ENCODE peak calls at places on chromosomes 3 and 15, in seven cellular contexts. T is K562, F is HCT116, X is H1, I is SK-N-SH, Q is HepG2, W is GM12878. J is an unnamed sample.

GRCh38 chr3:128875556-128876120 is 3.8 kb upstream of the ACAD9 start:
- DNase-seq in T (peak), F (no peak), X (peak), I (peak), Q (peak), W (no peak), J (peak)

GRCh38 chr3:46571684-46572083 is 5.6 kb upstream of the LRRC2 start:
- DNase-seq in T (no peak), F (no peak), X (no peak), I (no peak), Q (no peak), W (no peak), J (no peak)

GRCh38 chr3:42831321-42831713 is 22.1 kb downstream of the ACKR2 start:
- DNase-seq in T (peak), F (peak), X (peak), I (peak), Q (peak), W (no peak), J (peak)

GRCh38 chr15:51759557-51760070 is 8.2 kb downstream of the TMOD2 start:
- DNase-seq in T (no peak), F (no peak), X (no peak), I (no peak), Q (peak), W (no peak), J (no peak)

GRCh38 chr3:101780661-101781060 is 1.6 kb downstream of the NXPE3 start:
- DNase-seq in T (no peak), F (no peak), X (no peak), I (peak), Q (peak), W (no peak), J (no peak)

GRCh38 chr15:64703632-64703959 is 71.8 kb downstream of the RBPMS2 start:
- DNase-seq in T (no peak), F (no peak), X (no peak), I (peak), Q (no peak), W (no peak), J (no peak)

GRCh38 chr15:95327661-95328060 is 1002.8 kb upstream of the NR2F2 start:
- DNase-seq in T (no peak), F (no peak), X (no peak), I (no peak), Q (no peak), W (no peak), J (no peak)

GRCh38 chr15:44595656-44596510 is 58.9 kb downstream of the EIF3J start:
- DNase-seq in T (no peak), F (no peak), X (no peak), I (no peak), Q (no peak), W (no peak), J (no peak)

GRCh38 chr15:81176291-81176893 is 20.3 kb upstream of the IL16 start:
- DNase-seq in T (no peak), F (no peak), X (no peak), I (no peak), Q (no peak), W (no peak), J (no peak)

GRCh38 chr3:38662544-38662943 is 13.1 kb upstream of the SCN5A start:
- DNase-seq in T (no peak), F (peak), X (no peak), I (no peak), Q (peak), W (no peak), J (peak)

GRCh38 chr15:75531041-75531450 is 48.1 kb downstream of the PTPN9 start:
- DNase-seq in T (no peak), F (no peak), X (no peak), I (no peak), Q (no peak), W (no peak), J (no peak)

DNA sequence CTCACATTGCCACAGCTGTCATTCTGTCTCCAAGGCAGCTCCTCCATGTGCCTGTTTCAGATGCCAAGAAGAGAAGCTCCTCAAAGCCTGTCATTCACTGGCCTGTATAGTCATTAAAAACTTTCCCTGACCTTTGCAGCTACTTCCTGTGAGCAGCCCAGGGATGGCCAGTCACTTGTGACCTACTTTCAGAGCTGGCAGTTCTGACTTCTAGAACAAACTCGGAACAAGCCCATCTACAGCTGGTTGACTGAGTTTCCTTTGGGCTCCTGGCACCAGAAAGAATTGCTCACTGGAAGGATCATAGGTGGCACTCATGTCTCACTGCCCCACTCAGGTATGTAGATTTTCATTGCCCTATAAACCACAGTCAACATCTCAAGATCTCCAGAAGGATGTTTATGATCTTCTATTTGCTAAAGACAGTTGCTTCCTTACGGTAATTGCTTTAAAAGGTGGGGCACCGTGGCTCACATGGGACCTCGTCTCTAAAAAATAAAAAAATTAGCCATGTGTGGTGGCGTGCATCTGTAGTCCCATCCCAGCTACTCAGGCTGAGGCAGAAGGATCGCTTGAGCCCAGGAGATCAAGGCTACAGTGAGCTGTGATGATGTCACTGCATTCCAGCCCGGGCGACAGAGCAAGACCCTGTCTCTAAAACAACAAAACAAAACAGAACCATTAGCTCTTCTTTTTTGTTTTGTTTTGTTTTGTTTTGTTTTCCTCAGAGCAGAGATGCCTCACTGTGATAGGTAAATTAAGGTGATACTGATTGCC is 11.2 kb upstream of the ATP13A3 start:
- DNase-seq in T (no peak), F (no peak), X (no peak), I (no peak), Q (peak), W (no peak), J (peak)
- TF ChIP-seq JUND in T (no peak), F (no peak), X (no peak), I (no peak), Q (no peak), W (no peak), J (no peak)

GRCh38 chr15:89820651-89821611 is 6.3 kb upstream of the ANPEP start:
- DNase-seq in T (no peak), F (peak), X (no peak), I (no peak), Q (no peak), W (no peak), J (no peak)
- TF ChIP-seq JUND in T (no peak), F (no peak), X (no peak), I (no peak), Q (no peak), W (no peak), J (no peak)

GRCh38 chr3:83477563-83477962 is 1481.2 kb upstream of the CADM2 start:
- DNase-seq in T (no peak), F (no peak), X (no peak), I (no peak), Q (no peak), W (no peak), J (no peak)

DNA sequence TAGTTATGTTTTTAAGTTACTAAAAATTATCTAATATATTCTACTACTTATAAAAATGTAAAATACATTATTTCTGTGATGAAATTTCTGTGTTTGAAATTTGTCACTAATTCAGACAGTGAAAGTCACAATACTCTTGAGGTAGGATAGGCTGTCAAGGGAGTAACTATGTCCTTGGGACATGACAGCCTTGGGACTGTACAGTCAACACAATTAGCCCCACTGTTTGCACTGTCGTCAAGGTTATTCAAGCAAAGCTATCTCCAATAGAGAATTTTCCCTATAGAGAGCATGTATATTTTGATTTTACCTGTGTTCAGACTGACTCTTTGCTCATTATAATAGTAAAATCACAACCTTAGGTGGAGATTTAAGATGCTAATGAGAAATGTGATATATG is 1476.4 kb upstream of the CADM2 start:
- DNase-seq in T (no peak), F (no peak), X (no peak), I (no peak), Q (peak), W (no peak), J (no peak)
- TF ChIP-seq JUND in T (no peak), F (no peak), X (no peak), I (no peak), Q (no peak), W (no peak), J (no peak)

DNA sequence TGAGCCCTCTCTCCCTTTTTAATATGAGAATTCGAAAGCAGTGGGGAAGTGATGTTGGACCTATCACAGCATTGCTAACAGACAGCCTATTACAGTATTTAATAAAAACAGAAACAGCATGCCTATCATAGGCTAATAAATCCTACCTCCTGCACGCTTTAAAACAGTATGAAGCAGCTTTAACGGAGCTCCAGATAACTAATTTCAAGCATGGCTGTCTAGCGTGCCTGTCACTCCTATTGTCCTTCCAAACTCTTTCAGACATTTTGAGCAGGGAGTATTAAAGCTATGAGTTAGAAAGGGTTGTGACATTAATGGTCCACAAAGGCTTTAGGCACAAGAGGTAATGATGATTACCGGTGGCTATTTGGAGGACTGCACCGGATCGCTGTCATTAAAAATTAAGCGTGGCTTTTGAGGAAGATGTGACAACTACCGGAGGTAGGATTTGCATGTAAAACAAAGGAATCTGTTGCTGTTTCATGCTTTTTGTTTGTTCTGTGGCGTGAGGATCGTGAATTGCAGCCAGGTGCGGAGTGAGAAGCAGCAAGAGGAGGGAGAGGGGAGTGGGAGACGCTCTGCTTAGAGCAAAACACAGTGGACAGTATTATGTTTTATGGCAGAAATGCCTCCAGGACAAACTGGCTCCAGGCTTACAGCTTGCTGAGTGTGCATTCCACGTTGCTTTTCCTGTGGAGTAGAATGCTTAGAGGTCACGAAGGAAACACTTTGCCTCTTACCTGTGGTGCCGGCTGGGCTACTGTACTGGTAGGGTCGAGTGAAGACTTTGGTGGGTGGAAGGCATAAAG is at the start of gene KCNMB2:
- DNase-seq in T (no peak), F (no peak), X (no peak), I (no peak), Q (no peak), W (no peak), J (peak)
- TF ChIP-seq JUND in T (no peak), F (no peak), X (no peak), I (no peak), Q (no peak), W (no peak), J (no peak)